ENCODE peak calls at places on chromosomes 1 and 21, in eight cellular contexts. T is fibroblast of villous mesenchyme; P is midbrain; U is CD4-positive, alpha-beta T cell; C is SK-MEL-5; A is activated naive CD8-positive, alpha-beta T cell treated with anti-CD3 and anti-CD28 coated beads, Interleukin-2, amount 50 U/mL, for 24 hours; M is HCEC 1CT; E is iPS-NIHi11. I is an unnamed sample.

GRCh38 chr1:20588634-20589225 is at the start of gene CDA:
- DNase-seq in A (no peak), T (no peak), M (no peak), E (peak), C (no peak), U (no peak), P (no peak), I (no peak)

GRCh38 chr1:25361901-25362300 is 23.8 kb downstream of the TMEM50A start:
- DNase-seq in A (no peak), C (no peak), U (no peak), P (no peak), M (no peak), T (peak), E (no peak), I (no peak)

GRCh38 chr1:18724001-18724411 is 93.4 kb downstream of the PAX7 start:
- DNase-seq in C (no peak), U (no peak), E (no peak), M (no peak), A (no peak), P (peak), T (no peak), I (no peak)

GRCh38 chr1:47378147-47378546 is 37.9 kb upstream of the FOXE3 start:
- DNase-seq in P (no peak), T (peak), U (no peak), E (no peak), C (no peak), M (no peak), A (no peak), I (peak)

GRCh38 chr1:116951175-116951935 is 41.6 kb downstream of the PTGFRN start:
- DNase-seq in P (peak), M (no peak), C (no peak), U (no peak), E (no peak), A (no peak), T (peak), I (peak)

GRCh38 chr1:109391161-109391556 is 6.6 kb downstream of the SORT1 start:
- DNase-seq in P (peak), U (no peak), E (no peak), T (peak), A (no peak), M (peak), C (no peak), I (peak)

GRCh38 chr1:220330265-220330664 is 58.0 kb upstream of the RAB3GAP2 start:
- DNase-seq in M (no peak), A (no peak), U (no peak), E (no peak), P (no peak), C (no peak), T (peak), I (peak)

GRCh38 chr1:94757931-94758330 is 62.2 kb upstream of the SLC44A3 start:
- DNase-seq in T (peak), P (no peak), M (no peak), C (peak), E (peak), U (no peak), A (no peak), I (peak)

GRCh38 chr1:31476891-31477846 is 64.2 kb downstream of the SERINC2 start:
- DNase-seq in C (no peak), P (no peak), A (no peak), E (no peak), T (no peak), M (no peak), U (no peak), I (peak)

GRCh38 chr1:39458991-39459390 is 32.4 kb upstream of the BMP8A start:
- DNase-seq in T (no peak), C (no peak), U (no peak), A (no peak), M (no peak), P (no peak), E (no peak), I (no peak)

GRCh38 chr1:197356723-197357533 is 88.9 kb downstream of the CRB1 start:
- DNase-seq in E (peak), U (peak), P (peak), M (peak), A (no peak), C (peak), T (peak), I (peak)

GRCh38 chr1:183285746-183286145 is 99.7 kb downstream of the LAMC2 start:
- DNase-seq in P (no peak), A (no peak), E (no peak), U (no peak), T (no peak), M (peak), C (no peak), I (no peak)

GRCh38 chr1:235998812-235999211 is 66.1 kb downstream of the NID1 start:
- DNase-seq in C (no peak), P (no peak), M (no peak), U (peak), E (no peak), A (peak), T (peak), I (peak)

GRCh38 chr1:107357381-107357780 is 216.5 kb downstream of the NTNG1 start:
- DNase-seq in P (no peak), T (no peak), C (no peak), M (no peak), U (no peak), A (no peak), E (no peak), I (no peak)

GRCh38 chr21:43600642-43601397 is 58.5 kb downstream of the HSF2BP start:
- DNase-seq in P (no peak), T (peak), U (no peak), E (no peak), C (no peak), M (peak), A (no peak), I (peak)

GRCh38 chr1:199124351-199124750 is 485.5 kb downstream of the PTPRC start:
- DNase-seq in T (peak), U (no peak), P (no peak), C (no peak), A (no peak), E (no peak), M (peak), I (no peak)

GRCh38 chr1:202197670-202198359 is 4.2 kb downstream of the LGR6 start:
- DNase-seq in M (no peak), E (no peak), C (no peak), T (no peak), A (no peak), U (no peak), P (no peak), I (no peak)

GRCh38 chr1:26922201-26922729 is 722 bp downstream of the NUDC start:
- DNase-seq in C (no peak), T (peak), M (no peak), U (no peak), A (no peak), E (no peak), P (no peak), I (peak)

GRCh38 chr1:193120604-193121166 is 1.1 kb upstream of the CDC73 start:
- DNase-seq in T (no peak), E (no peak), C (no peak), P (no peak), U (no peak), M (no peak), A (no peak), I (no peak)

GRCh38 chr1:36372617-36373016 is 13.1 kb downstream of the STK40 start:
- DNase-seq in A (no peak), T (no peak), U (no peak), P (no peak), C (no peak), E (no peak), M (no peak), I (no peak)

GRCh38 chr21:36437745-36438128 is 42.2 kb downstream of the CLDN14 start:
- DNase-seq in A (no peak), E (no peak), P (no peak), M (peak), C (no peak), T (peak), U (no peak), I (peak)

GRCh38 chr1:227726924-227727599 is 8.0 kb downstream of the JMJD4 start:
- DNase-seq in P (no peak), U (no peak), T (no peak), A (no peak), C (no peak), M (no peak), E (no peak), I (no peak)

GRCh38 chr21:41671859-41672542 is 94.9 kb downstream of the RIPK4 start:
- DNase-seq in C (no peak), T (no peak), A (no peak), M (no peak), E (no peak), P (no peak), U (no peak), I (no peak)

GRCh38 chr1:235799264-235799663 is 67.4 kb downstream of the LYST start:
- DNase-seq in M (no peak), T (no peak), E (no peak), U (no peak), P (no peak), C (no peak), A (no peak), I (no peak)

GRCh38 chr21:33478858-33479678 is 706 bp downstream of the TMEM50B start:
- DNase-seq in M (peak), C (peak), E (peak), T (peak), U (peak), P (no peak), A (peak), I (peak)

GRCh38 chr1:241640867-241641542 is 836 bp upstream of the CHML start:
- DNase-seq in P (no peak), C (no peak), U (no peak), T (no peak), M (no peak), A (no peak), E (no peak), I (peak)

GRCh38 chr1:152752225-152752624 is 5.6 kb upstream of the KPRP start:
- DNase-seq in A (no peak), U (no peak), C (peak), E (no peak), T (peak), M (peak), P (no peak), I (peak)